ENCODE peak calls at places on chromosomes 5 and 9, in eight cellular contexts. Z, N, S, W, C, Q, L and J are unnamed samples. For H3K27me3, the result is how much of the 10 kb centered on the place peaks cover.

GRCh38 chr5:40429258-40430111 is 250.2 kb upstream of the PTGER4 start:
- DNase-seq in C (no peak), Z (no peak), W (no peak), S (no peak), N (no peak), L (no peak), Q (no peak), J (no peak)

GRCh38 chr5:72137826-72138409 is 30.6 kb downstream of the MAP1B start:
- DNase-seq in L (peak), Z (no peak), C (no peak), N (no peak), W (no peak), S (no peak), Q (peak), J (no peak)

GRCh38 chr5:158313027-158313738 is 454.2 kb upstream of the CLINT1 start:
- DNase-seq in W (no peak), S (no peak), Q (no peak), C (no peak), Z (no peak), L (no peak), N (no peak), J (no peak)

GRCh38 chr5:72355706-72356299 is 35.6 kb downstream of the PTCD2 start:
- DNase-seq in W (no peak), Q (no peak), S (no peak), L (no peak), C (no peak), N (no peak), Z (no peak), J (peak)

GRCh38 chr9:123400926-123401503 is 45.0 kb downstream of the CRB2 start:
- DNase-seq in Q (no peak), Z (no peak), L (no peak), N (no peak), S (no peak), W (no peak), C (no peak), J (no peak)

GRCh38 chr9:126337690-126338426 is 11.2 kb downstream of the MVB12B start:
- DNase-seq in N (no peak), Z (no peak), S (no peak), L (no peak), W (no peak), Q (no peak), C (no peak), J (no peak)

GRCh38 chr5:53963958-53964357 is 346.4 kb downstream of the ARL15 start:
- DNase-seq in N (no peak), Z (no peak), C (no peak), S (no peak), L (peak), Q (no peak), W (no peak), J (no peak)

GRCh38 chr5:14161825-14162556 is 18.8 kb downstream of the TRIO start:
- DNase-seq in Z (no peak), W (no peak), L (no peak), N (no peak), S (no peak), C (no peak), Q (no peak), J (no peak)

GRCh38 chr9:93958875-93959682 is 3.9 kb upstream of the BARX1 start:
- DNase-seq in Z (no peak), N (no peak), S (peak), W (no peak), L (no peak), C (no peak), Q (no peak), J (no peak)

GRCh38 chr9:126549246-126550006 is 64.3 kb upstream of the LMX1B start:
- DNase-seq in N (no peak), L (no peak), C (no peak), S (no peak), Z (no peak), W (no peak), Q (no peak), J (no peak)

GRCh38 chr5:132655821-132656773 is 1.9 kb upstream of the IL13 start:
- DNase-seq in N (no peak), C (no peak), Q (no peak), W (no peak), L (no peak), Z (peak), S (no peak), J (no peak)

GRCh38 chr5:124746252-124746915 is at the start of gene ZNF608:
- DNase-seq in Q (no peak), W (no peak), C (no peak), Z (no peak), S (no peak), N (no peak), L (peak), J (peak)

GRCh38 chr9:33709241-33709640 is 86.1 kb upstream of the PRSS3 start:
- DNase-seq in W (no peak), L (no peak), N (no peak), S (no peak), C (no peak), Q (no peak), Z (no peak), J (no peak)

GRCh38 chr9:98995059-98995665 is 51.5 kb downstream of the COL15A1 start:
- DNase-seq in W (no peak), N (no peak), C (peak), Z (peak), L (no peak), Q (no peak), S (peak), J (peak)

GRCh38 chr5:119751734-119752094 is 122.4 kb downstream of the FAM170A start:
- DNase-seq in N (no peak), L (no peak), Z (no peak), W (no peak), C (no peak), S (no peak), Q (no peak), J (no peak)

GRCh38 chr5:39518516-39518915 is 93.7 kb upstream of the DAB2 start:
- DNase-seq in W (no peak), N (no peak), C (no peak), Z (no peak), S (no peak), Q (no peak), L (no peak), J (no peak)

GRCh38 chr5:134145779-134146581 is 30.8 kb downstream of the SKP1 start:
- DNase-seq in Q (peak), L (peak), C (peak), W (peak), Z (peak), N (peak), S (peak), J (peak)

GRCh38 chr5:77957516-77957915 is 181.4 kb upstream of the TBCA start:
- DNase-seq in Q (no peak), L (no peak), Z (no peak), W (no peak), N (no peak), C (no peak), S (no peak), J (no peak)
- H3K27me3 ChIP-seq in Q (under half), L (under half), Z (under half), W (under half), N (under half), C (under half), S (under half), J (half or more)

DNA sequence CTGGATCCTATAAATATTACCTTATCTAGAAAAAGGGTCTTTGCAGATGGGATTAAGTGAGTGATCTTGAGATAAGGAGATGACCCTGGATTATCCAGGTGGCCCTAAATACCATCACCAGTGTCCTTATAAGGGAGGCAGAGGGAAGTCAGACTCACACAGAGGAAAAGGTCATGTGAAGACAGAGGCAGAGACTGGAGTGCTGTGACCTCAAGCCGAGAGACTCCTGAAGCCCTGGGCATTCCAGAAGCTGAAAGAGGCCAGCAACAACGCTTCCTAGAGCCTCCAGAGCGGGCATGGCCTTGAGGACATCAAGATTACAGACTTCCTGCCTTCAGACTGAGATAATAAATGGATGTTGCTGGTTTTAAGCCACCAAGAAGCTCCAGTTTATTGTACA is 118.8 kb downstream of the ATPSCKMT start:
- DNase-seq in C (no peak), Z (no peak), N (no peak), W (no peak), Q (no peak), S (no peak), L (no peak), J (no peak)
- H3K4me3 ChIP-seq in C (no peak), Z (no peak), N (no peak), W (no peak), Q (no peak), S (no peak), L (no peak), J (no peak)

DNA sequence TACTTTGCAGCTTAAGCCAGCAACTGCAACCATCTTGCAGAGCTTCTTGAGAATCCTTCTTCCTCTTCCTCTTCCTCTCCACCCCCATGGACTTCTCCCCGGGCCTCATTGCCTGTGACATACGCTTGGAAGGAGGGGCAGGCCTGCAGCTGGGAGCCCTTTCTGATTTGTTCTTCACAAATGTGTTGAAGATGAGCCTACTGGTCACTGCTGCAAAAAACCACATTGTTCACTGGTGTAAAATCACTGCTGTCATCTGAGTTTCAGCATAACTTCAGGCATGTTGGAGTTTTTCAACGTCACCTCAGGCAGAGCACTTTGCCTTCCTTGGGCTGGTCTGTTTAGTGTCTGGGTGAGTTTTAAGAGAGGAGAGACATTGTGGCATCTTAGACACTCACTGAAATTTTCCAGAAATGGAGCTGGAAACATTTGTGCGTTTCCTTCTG is 7.9 kb downstream of the TJP2 start:
- DNase-seq in Q (no peak), Z (no peak), W (no peak), S (no peak), C (no peak), L (no peak), N (no peak), J (no peak)
- TF ChIP-seq POLR2AphosphoS5 in Q (no peak), Z (peak), W (no peak), S (peak), C (no peak), L (no peak), N (no peak), J (peak)

DNA sequence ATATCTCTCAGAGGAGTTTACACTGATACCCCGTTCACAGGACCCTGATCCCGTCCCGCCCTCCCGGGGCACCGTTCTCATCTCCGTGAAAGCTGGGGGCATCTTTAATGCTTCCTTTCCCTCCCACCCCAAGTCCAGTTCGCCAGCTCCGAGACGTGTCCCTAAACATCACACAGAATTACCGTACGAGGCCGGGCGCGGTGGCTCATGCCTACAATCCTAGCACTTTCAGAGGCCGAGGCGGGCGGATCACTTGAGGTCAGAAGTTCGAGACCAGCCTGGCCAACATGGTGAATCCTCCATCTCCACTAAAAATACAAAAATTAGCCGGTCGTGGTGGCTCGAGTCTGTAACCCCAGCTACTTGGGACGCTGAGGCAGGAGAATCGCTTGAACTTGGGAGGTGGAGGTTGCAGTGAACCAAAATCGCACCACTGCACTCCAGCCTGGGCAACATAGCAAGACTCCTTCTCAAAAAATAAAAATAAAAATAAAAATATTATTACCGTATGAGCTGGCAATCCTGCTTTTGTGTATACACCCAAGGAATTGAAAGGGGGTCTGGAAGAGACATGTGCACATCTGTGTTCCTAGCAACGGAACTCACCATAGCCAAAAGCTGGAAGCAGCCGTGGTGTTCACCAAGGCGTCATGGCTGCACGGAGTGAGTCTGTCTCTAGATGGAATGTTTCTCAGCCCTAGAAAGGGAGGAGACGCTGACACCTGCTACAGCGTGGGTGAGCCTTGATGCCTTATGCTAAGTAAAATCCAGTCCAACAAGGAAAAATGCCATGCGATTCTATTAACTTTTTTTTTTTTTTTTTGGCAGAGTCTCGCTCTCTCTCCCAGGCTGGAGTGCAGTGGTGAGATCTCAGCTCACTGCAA is 1.2 kb upstream of the ABO start:
- DNase-seq in Q (no peak), Z (no peak), S (no peak), N (no peak), L (no peak), C (peak), W (no peak), J (peak)
- H3K27me3 ChIP-seq in Q (under half), Z (under half), S (under half), N (half or more), L (under half), C (half or more), W (under half), J (under half)

GRCh38 chr9:76798527-76798926 is 34.3 kb downstream of the PCA3 start:
- DNase-seq in S (no peak), C (no peak), W (no peak), Z (no peak), L (no peak), N (no peak), Q (no peak), J (no peak)
- H3K4me3 ChIP-seq in S (no peak), C (no peak), W (no peak), Z (no peak), L (no peak), N (no peak), Q (no peak), J (no peak)

DNA sequence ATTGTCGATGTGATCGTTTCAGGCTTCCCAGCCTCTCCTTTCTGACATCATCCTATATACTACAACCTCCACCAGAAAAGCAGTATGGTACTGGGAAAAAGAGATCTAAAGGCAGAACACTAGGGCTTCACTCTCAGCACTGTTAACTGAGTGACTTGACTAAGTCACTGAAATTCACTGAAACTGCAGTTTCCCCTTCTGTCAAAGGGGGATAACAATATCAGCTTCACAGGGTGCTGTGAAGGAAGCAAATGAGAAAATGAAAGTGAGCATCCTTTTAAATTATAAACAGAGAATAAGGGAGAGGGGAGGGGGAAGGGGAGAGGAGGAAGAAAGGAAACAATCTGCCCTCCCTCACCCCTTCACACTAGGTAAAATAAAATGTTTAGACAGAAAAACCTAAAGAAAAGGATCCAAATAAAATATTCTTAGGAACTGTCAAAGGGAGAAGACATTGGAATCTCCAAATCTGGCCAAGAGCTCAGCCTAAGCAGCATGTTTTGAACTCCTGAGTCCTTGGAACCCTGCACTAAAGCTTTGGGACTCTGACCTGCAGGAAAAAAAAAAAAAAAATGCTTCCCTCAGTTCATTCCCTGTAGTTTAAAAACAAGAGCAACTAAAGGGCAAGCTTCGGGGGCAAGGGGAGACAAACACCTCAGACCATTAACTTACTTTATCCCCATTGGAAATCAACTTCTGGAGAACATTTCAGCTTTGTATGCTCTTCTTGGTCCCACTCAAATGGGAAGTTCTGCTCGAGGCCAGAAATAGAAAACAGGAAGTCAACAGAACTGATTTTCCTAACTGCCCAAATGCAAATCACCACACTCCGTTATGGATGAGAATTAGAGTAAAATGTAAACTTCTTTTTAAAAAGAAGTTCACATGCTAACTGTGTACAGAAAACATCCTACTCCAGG is 178.3 kb downstream of the DEPDC1B start:
- DNase-seq in S (no peak), N (no peak), Q (no peak), L (no peak), C (no peak), Z (no peak), W (no peak), J (no peak)
- TF ChIP-seq POLR2AphosphoS5 in S (no peak), N (no peak), Q (no peak), L (no peak), C (no peak), Z (no peak), W (no peak), J (no peak)

DNA sequence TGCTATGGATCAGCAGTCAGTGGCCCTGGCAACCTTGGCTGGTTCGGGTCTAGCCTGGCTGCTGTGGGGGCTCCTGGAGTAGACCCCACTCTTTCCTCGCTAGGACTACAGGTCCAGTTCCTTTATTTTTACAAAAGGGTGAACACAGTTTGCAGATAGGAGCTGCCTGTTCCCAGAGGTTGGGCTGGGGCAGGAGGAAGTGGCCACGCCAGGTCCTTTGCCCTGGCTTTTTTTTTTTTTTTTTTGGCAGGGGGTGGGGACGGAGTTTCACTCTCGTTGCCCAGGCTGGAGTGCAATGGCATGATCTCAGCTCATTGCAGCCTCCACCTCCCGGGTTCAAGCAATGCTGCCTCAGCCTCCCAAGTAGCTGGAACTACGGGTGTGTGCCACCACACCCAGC is 7.9 kb downstream of the SLC2A6 start:
- DNase-seq in C (no peak), N (no peak), Q (no peak), S (no peak), Z (no peak), L (no peak), W (no peak), J (no peak)
- H3K27me3 ChIP-seq in C (under half), N (under half), Q (under half), S (under half), Z (under half), L (under half), W (under half), J (under half)

GRCh38 chr9:76531231-76531775 is 72.3 kb downstream of the GCNT1 start:
- DNase-seq in C (no peak), Z (no peak), L (no peak), N (no peak), Q (no peak), S (no peak), W (no peak), J (no peak)
- H3K4me3 ChIP-seq in C (no peak), Z (no peak), L (no peak), N (no peak), Q (no peak), S (no peak), W (no peak), J (no peak)

GRCh38 chr5:2111569-2112105 is 228.9 kb upstream of the IRX4 start:
- DNase-seq in W (no peak), L (no peak), S (no peak), Z (no peak), C (no peak), N (no peak), Q (no peak), J (no peak)

GRCh38 chr5:2109566-2109965 is 226.8 kb upstream of the IRX4 start:
- DNase-seq in N (no peak), Z (no peak), S (no peak), W (no peak), L (no peak), Q (no peak), C (no peak), J (no peak)

GRCh38 chr5:2112128-2112808 is 229.5 kb upstream of the IRX4 start:
- DNase-seq in Z (no peak), N (no peak), Q (no peak), L (no peak), S (no peak), W (no peak), C (no peak), J (no peak)

GRCh38 chr5:2110934-2111462 is 228.3 kb upstream of the IRX4 start:
- DNase-seq in C (no peak), N (no peak), W (no peak), L (no peak), Q (no peak), S (no peak), Z (no peak), J (no peak)

GRCh38 chr5:2110137-2110933 is 227.6 kb upstream of the IRX4 start:
- DNase-seq in W (no peak), Q (no peak), Z (no peak), C (no peak), N (no peak), L (no peak), S (no peak), J (no peak)
- TF ChIP-seq POLR2AphosphoS5 in W (no peak), Q (no peak), Z (no peak), C (no peak), N (no peak), L (no peak), S (no peak), J (no peak)